ENCODE peak calls at places on chromosomes 12 and 14, in seven cellular contexts. One of them, this sample, is unnamed.

GRCh38 chr12:79360269-79360668 is 330.5 kb downstream of the PAWR start:
- DNase-seq in SK-N-SH: peak; percentile 6
- DNase-seq in HCT116: no peak
- DNase-seq in H1: no peak
- DNase-seq in HepG2: no peak
- DNase-seq in K562: no peak
- DNase-seq in GM12878: no peak
- DNase-seq in this sample: no peak

GRCh38 chr12:130817804-130818203 is 21.2 kb downstream of the STX2 start:
- DNase-seq in HepG2: no peak
- DNase-seq in K562: no peak
- DNase-seq in H1: no peak
- DNase-seq in SK-N-SH: no peak
- DNase-seq in HCT116: no peak
- DNase-seq in GM12878: no peak
- DNase-seq in this sample: no peak

GRCh38 chr14:77458249-77458950 is 507 bp downstream of the AHSA1 start:
- DNase-seq in H1: no peak
- DNase-seq in GM12878: no peak
- DNase-seq in SK-N-SH: peak; percentile 59
- DNase-seq in K562: peak; percentile 78
- DNase-seq in HCT116: no peak
- DNase-seq in HepG2: peak; percentile 40
- DNase-seq in this sample: no peak

GRCh38 chr12:47900480-47901129 is 4.2 kb downstream of the VDR start:
- DNase-seq in SK-N-SH: no peak
- DNase-seq in GM12878: no peak
- DNase-seq in HCT116: peak; percentile 29
- DNase-seq in H1: no peak
- DNase-seq in HepG2: peak; percentile 86
- DNase-seq in K562: no peak
- DNase-seq in this sample: no peak

GRCh38 chr12:51128905-51129304 is 44.0 kb downstream of the TFCP2 start:
- DNase-seq in SK-N-SH: no peak
- DNase-seq in GM12878: no peak
- DNase-seq in H1: no peak
- DNase-seq in K562: no peak
- DNase-seq in HCT116: no peak
- DNase-seq in HepG2: no peak
- DNase-seq in this sample: no peak

GRCh38 chr12:53217049-53217929 is 10.2 kb upstream of the ITGB7 start:
- DNase-seq in GM12878: no peak
- DNase-seq in HCT116: no peak
- DNase-seq in SK-N-SH: no peak
- DNase-seq in K562: no peak
- DNase-seq in H1: peak; percentile 87
- DNase-seq in HepG2: no peak
- DNase-seq in this sample: no peak

GRCh38 chr12:121713257-121714155 is 954 bp downstream of the TMEM120B start:
- DNase-seq in K562: peak; percentile 46
- DNase-seq in H1: no peak
- DNase-seq in HCT116: no peak
- DNase-seq in GM12878: no peak
- DNase-seq in HepG2: no peak
- DNase-seq in SK-N-SH: no peak
- DNase-seq in this sample: no peak

GRCh38 chr14:69879175-69880047 is at the start of gene SMOC1:
- DNase-seq in K562: no peak
- DNase-seq in HCT116: no peak
- DNase-seq in H1: peak; percentile 88
- DNase-seq in SK-N-SH: peak; percentile 87
- DNase-seq in GM12878: no peak
- DNase-seq in HepG2: peak; percentile 84
- DNase-seq in this sample: no peak

GRCh38 chr12:2893007-2893406 is 2.3 kb downstream of the TULP3 start:
- DNase-seq in GM12878: no peak
- DNase-seq in H1: no peak
- DNase-seq in HepG2: peak; percentile 46
- DNase-seq in SK-N-SH: no peak
- DNase-seq in K562: peak; percentile 9
- DNase-seq in HCT116: no peak
- DNase-seq in this sample: no peak

GRCh38 chr14:103139371-103140016 is 16.2 kb downstream of the TNFAIP2 start:
- DNase-seq in SK-N-SH: no peak
- DNase-seq in HepG2: no peak
- DNase-seq in HCT116: no peak
- DNase-seq in H1: no peak
- DNase-seq in K562: no peak
- DNase-seq in GM12878: no peak
- DNase-seq in this sample: no peak

GRCh38 chr12:56631790-56632700 is 1.9 kb upstream of the BAZ2A start:
- DNase-seq in SK-N-SH: peak; percentile 82
- DNase-seq in H1: peak; percentile 77
- DNase-seq in K562: peak; percentile 85
- DNase-seq in GM12878: no peak
- DNase-seq in HCT116: no peak
- DNase-seq in HepG2: peak; percentile 14
- DNase-seq in this sample: no peak

GRCh38 chr12:121610239-121611149 is 15.8 kb upstream of the ORAI1 start:
- DNase-seq in HepG2: no peak
- DNase-seq in H1: no peak
- DNase-seq in GM12878: no peak
- DNase-seq in HCT116: no peak
- DNase-seq in SK-N-SH: no peak
- DNase-seq in K562: no peak
- DNase-seq in this sample: no peak

GRCh38 chr12:59250766-59251165 is 330.5 kb upstream of the LRIG3 start:
- DNase-seq in GM12878: no peak
- DNase-seq in HepG2: no peak
- DNase-seq in SK-N-SH: no peak
- DNase-seq in HCT116: no peak
- DNase-seq in H1: no peak
- DNase-seq in K562: no peak
- DNase-seq in this sample: no peak

GRCh38 chr14:23120405-23121251 is 1.6 kb upstream of the CEBPE start:
- DNase-seq in HepG2: peak; percentile 93
- DNase-seq in SK-N-SH: peak; percentile 92
- DNase-seq in GM12878: peak; percentile 60
- DNase-seq in H1: peak; percentile 89
- DNase-seq in K562: peak; percentile 94
- DNase-seq in HCT116: peak; percentile 73
- DNase-seq in this sample: peak; percentile 72
- H3K4me1 ChIP-seq in HepG2: peaks cover 22% of the 10 kb centered on the region
- H3K4me1 ChIP-seq in SK-N-SH: no peaks in the 10 kb centered on the region
- H3K4me1 ChIP-seq in GM12878: peaks cover 20% of the 10 kb centered on the region
- H3K4me1 ChIP-seq in H1: no peaks in the 10 kb centered on the region
- H3K4me1 ChIP-seq in K562: peaks cover 51% of the 10 kb centered on the region
- H3K4me1 ChIP-seq in HCT116: no peaks in the 10 kb centered on the region
- H3K4me1 ChIP-seq in this sample: no peaks in the 10 kb centered on the region

GRCh38 chr12:104410786-104411185 is 46.0 kb upstream of the CHST11 start:
- DNase-seq in GM12878: no peak
- DNase-seq in SK-N-SH: no peak
- DNase-seq in HCT116: no peak
- DNase-seq in HepG2: no peak
- DNase-seq in H1: no peak
- DNase-seq in K562: no peak
- DNase-seq in this sample: no peak
- TF ChIP-seq SIN3A in GM12878: no peak
- TF ChIP-seq SIN3A in SK-N-SH: no peak
- TF ChIP-seq SIN3A in HCT116: no peak
- TF ChIP-seq SIN3A in HepG2: no peak
- TF ChIP-seq SIN3A in H1: no peak
- TF ChIP-seq SIN3A in K562: no peak
- TF ChIP-seq SIN3A in this sample: no peak

GRCh38 chr14:50677527-50678063 is 9.5 kb upstream of the SAV1 start:
- DNase-seq in H1: no peak
- DNase-seq in K562: no peak
- DNase-seq in GM12878: peak; percentile 61
- DNase-seq in SK-N-SH: no peak
- DNase-seq in HCT116: peak; percentile 70
- DNase-seq in HepG2: peak; percentile 1
- DNase-seq in this sample: no peak

GRCh38 chr14:50676814-50677516 is 8.9 kb upstream of the SAV1 start:
- DNase-seq in K562: no peak
- DNase-seq in H1: no peak
- DNase-seq in GM12878: no peak
- DNase-seq in SK-N-SH: no peak
- DNase-seq in HepG2: no peak
- DNase-seq in HCT116: no peak
- DNase-seq in this sample: no peak

GRCh38 chr14:50678163-50678562 is 10.1 kb upstream of the SAV1 start:
- DNase-seq in SK-N-SH: no peak
- DNase-seq in HCT116: no peak
- DNase-seq in HepG2: no peak
- DNase-seq in GM12878: no peak
- DNase-seq in K562: no peak
- DNase-seq in H1: no peak
- DNase-seq in this sample: no peak

GRCh38 chr14:50675597-50675996 is 7.5 kb upstream of the SAV1 start:
- DNase-seq in K562: no peak
- DNase-seq in HepG2: no peak
- DNase-seq in H1: no peak
- DNase-seq in SK-N-SH: no peak
- DNase-seq in HCT116: no peak
- DNase-seq in GM12878: no peak
- DNase-seq in this sample: no peak

GRCh38 chr14:50679674-50680073 is 11.6 kb upstream of the SAV1 start:
- DNase-seq in GM12878: no peak
- DNase-seq in SK-N-SH: no peak
- DNase-seq in H1: no peak
- DNase-seq in HepG2: no peak
- DNase-seq in HCT116: no peak
- DNase-seq in K562: no peak
- DNase-seq in this sample: no peak
- H3K4me1 ChIP-seq in GM12878: peaks cover 20% of the 10 kb centered on the region
- H3K4me1 ChIP-seq in SK-N-SH: peaks cover 15% of the 10 kb centered on the region
- H3K4me1 ChIP-seq in H1: no peaks in the 10 kb centered on the region
- H3K4me1 ChIP-seq in HepG2: peaks cover 16% of the 10 kb centered on the region
- H3K4me1 ChIP-seq in HCT116: peaks cover 35% of the 10 kb centered on the region
- H3K4me1 ChIP-seq in K562: no peaks in the 10 kb centered on the region
- H3K4me1 ChIP-seq in this sample: no peaks in the 10 kb centered on the region

DNA sequence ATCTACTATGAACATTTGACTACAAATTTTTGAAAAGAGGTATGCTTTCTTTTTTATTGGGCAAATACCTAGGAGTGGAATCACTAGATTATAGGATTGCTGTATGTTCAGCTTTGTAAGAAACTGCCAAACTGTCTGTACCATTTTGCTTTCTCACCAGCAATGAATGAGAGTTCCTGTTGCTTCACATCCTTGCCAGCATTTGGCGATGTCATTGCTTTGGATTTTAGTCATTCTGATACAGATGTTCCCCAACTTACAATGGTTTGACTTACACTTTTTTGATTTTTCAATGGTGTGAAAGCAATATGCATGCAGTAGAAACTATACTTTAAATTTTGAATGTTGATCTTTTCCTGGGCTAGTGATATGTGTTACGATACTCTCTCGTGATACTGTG is 328.7 kb downstream of the RAD51B start:
- DNase-seq in HCT116: no peak
- DNase-seq in HepG2: no peak
- DNase-seq in SK-N-SH: no peak
- DNase-seq in GM12878: no peak
- DNase-seq in H1: no peak
- DNase-seq in K562: no peak
- DNase-seq in this sample: no peak
- TF ChIP-seq SIN3A in HCT116: no peak
- TF ChIP-seq SIN3A in HepG2: no peak
- TF ChIP-seq SIN3A in SK-N-SH: no peak
- TF ChIP-seq SIN3A in GM12878: no peak
- TF ChIP-seq SIN3A in H1: no peak
- TF ChIP-seq SIN3A in K562: no peak
- TF ChIP-seq SIN3A in this sample: no peak

GRCh38 chr14:61627612-61628011 is 67.7 kb upstream of the HIF1A start:
- DNase-seq in K562: no peak
- DNase-seq in SK-N-SH: no peak
- DNase-seq in HCT116: no peak
- DNase-seq in GM12878: no peak
- DNase-seq in HepG2: no peak
- DNase-seq in H1: no peak
- DNase-seq in this sample: no peak
- H3K4me1 ChIP-seq in K562: no peaks in the 10 kb centered on the region
- H3K4me1 ChIP-seq in SK-N-SH: no peaks in the 10 kb centered on the region
- H3K4me1 ChIP-seq in HCT116: peaks cover 3% of the 10 kb centered on the region
- H3K4me1 ChIP-seq in GM12878: no peaks in the 10 kb centered on the region
- H3K4me1 ChIP-seq in HepG2: no peaks in the 10 kb centered on the region
- H3K4me1 ChIP-seq in H1: no peaks in the 10 kb centered on the region
- H3K4me1 ChIP-seq in this sample: no peaks in the 10 kb centered on the region

This sample was measured in Panc1.